ENCODE peak calls at places on chromosomes 1 and 21, in ten cellular contexts. J is nucleus accumbens; C is activated effector memory CD4-positive, alpha-beta T cell treated with Interleukin-2 at 50 U/mL for 16 hours; W is amniotic stem cell; K is RPMI8226; S is GM23338; E is kidney glomerular epithelial cell; H is Daoy; B is SJSA1; Q is GM13977. O is an unnamed sample.

GRCh38 chr1:178690496-178690895 is 34.5 kb upstream of the RALGPS2 start:
- DNase-seq in K (no peak), H (no peak), Q (no peak), J (no peak), C (no peak), B (no peak), S (no peak), E (no peak), W (no peak), O (no peak)

GRCh38 chr1:61254629-61255323 is 172.4 kb downstream of the NFIA start:
- DNase-seq in B (no peak), S (no peak), C (no peak), J (no peak), Q (no peak), E (no peak), K (no peak), W (peak; percentile 2), H (peak; percentile 22), O (peak; percentile 38)

GRCh38 chr1:183757061-183757460 is 47.9 kb upstream of the RGL1 start:
- DNase-seq in C (no peak), Q (no peak), E (peak; percentile 91), J (no peak), W (peak; percentile 35), B (peak; percentile 83), S (no peak), K (no peak), H (peak; percentile 57), O (no peak)

GRCh38 chr1:9025474-9025873 is 749 bp downstream of the SLC2A7 start:
- DNase-seq in Q (no peak), B (no peak), J (no peak), C (no peak), K (no peak), S (no peak), E (no peak), H (no peak), W (no peak), O (no peak)

GRCh38 chr21:36063375-36064084 is 3.2 kb upstream of the SETD4 start:
- DNase-seq in Q (no peak), B (no peak), S (no peak), W (no peak), C (no peak), K (no peak), H (no peak), E (no peak), J (no peak), O (no peak)

GRCh38 chr1:178534137-178534868 is 21.4 kb downstream of the TEX35 start:
- DNase-seq in S (no peak), K (peak; percentile 70), H (no peak), C (no peak), W (no peak), E (no peak), B (no peak), Q (no peak), J (no peak), O (no peak)

GRCh38 chr1:153833171-153833570 is 58.0 kb downstream of the SLC27A3 start:
- DNase-seq in C (no peak), S (no peak), H (no peak), W (no peak), Q (no peak), B (no peak), E (no peak), J (no peak), K (no peak), O (no peak)

GRCh38 chr1:25037174-25038074 is 107.3 kb upstream of the RUNX3 start:
- DNase-seq in J (no peak), H (no peak), B (peak; percentile 64), S (peak; percentile 80), Q (peak; percentile 76), W (no peak), K (peak; percentile 81), C (peak; percentile 46), E (no peak), O (peak; percentile 52)

GRCh38 chr1:63698001-63698838 is 75.6 kb upstream of the ROR1 start:
- DNase-seq in W (no peak), C (no peak), B (no peak), Q (no peak), J (peak; percentile 3), H (peak; percentile 61), K (no peak), S (no peak), E (no peak), O (peak; percentile 41)

GRCh38 chr1:204177133-204177532 is 11.0 kb upstream of the REN start:
- DNase-seq in J (no peak), Q (no peak), H (no peak), W (no peak), S (no peak), C (no peak), E (no peak), B (no peak), K (no peak), O (no peak)

GRCh38 chr1:202844259-202844658 is 33.5 kb downstream of the PCAT6 start:
- DNase-seq in E (no peak), W (no peak), Q (no peak), J (no peak), C (no peak), S (no peak), B (no peak), H (no peak), K (no peak), O (no peak)

GRCh38 chr1:232853994-232854532 is 48.8 kb downstream of the MAP10 start:
- DNase-seq in C (no peak), J (no peak), K (no peak), Q (no peak), B (peak; percentile 60), S (no peak), W (peak; percentile 91), E (peak; percentile 97), H (peak; percentile 94), O (no peak)

GRCh38 chr21:21547368-21547953 is 549.3 kb downstream of the NCAM2 start:
- DNase-seq in S (no peak), J (no peak), Q (no peak), E (no peak), H (no peak), K (peak; percentile 33), C (no peak), B (no peak), W (no peak), O (no peak)

GRCh38 chr1:85208488-85208887 is 7.7 kb upstream of the SYDE2 start:
- DNase-seq in J (no peak), W (no peak), E (no peak), S (no peak), H (no peak), K (no peak), B (no peak), Q (no peak), C (no peak), O (no peak)

O was measured in colonic mucosa.